ENCODE peak calls at places on chromosomes 13 and 19, in four cellular contexts. W is ACHN, X is kidney glomerular epithelial cell, R is left ventricle myocardium inferior. V is an unnamed sample.

GRCh38 chr13:26048745-26049144 is 3.1 kb downstream of the SHISA2 start:
- DNase-seq in W (no peak), X (no peak), R (no peak), V (no peak)

GRCh38 chr19:1231729-1232128 is 6.1 kb downstream of the CBARP start:
- DNase-seq in W (no peak), X (no peak), R (no peak), V (peak)

GRCh38 chr13:35840991-35841604 is 290.1 kb downstream of the DCLK1 start:
- DNase-seq in W (no peak), X (no peak), R (no peak), V (no peak)

GRCh38 chr13:73849292-73849691 is 284.9 kb downstream of the KLF12 start:
- DNase-seq in W (peak), X (no peak), R (no peak), V (peak)

GRCh38 chr19:49409441-49410029 is 13.7 kb downstream of the PTH2 start:
- DNase-seq in W (no peak), X (no peak), R (no peak), V (peak)

GRCh38 chr13:26923824-26924605 is 163.4 kb upstream of the GPR12 start:
- DNase-seq in W (no peak), X (no peak), R (no peak), V (no peak)

GRCh38 chr13:59016250-59016649 is 1147.5 kb downstream of the DIAPH3 start:
- DNase-seq in W (no peak), X (no peak), R (no peak), V (no peak)

GRCh38 chr19:15180451-15181390 is 20.1 kb downstream of the NOTCH3 start:
- DNase-seq in W (no peak), X (peak), R (peak), V (peak)

GRCh38 chr19:39398297-39398864 is 7.2 kb downstream of the MED29 start:
- DNase-seq in W (peak), X (no peak), R (peak), V (no peak)

GRCh38 chr13:24982333-24982999 is 113.5 kb upstream of the PABPC3 start:
- DNase-seq in W (no peak), X (no peak), R (peak), V (peak)

GRCh38 chr19:9981406-9982260 is 28.7 kb downstream of the COL5A3 start:
- DNase-seq in W (no peak), X (no peak), R (no peak), V (no peak)

GRCh38 chr19:3062165-3063105 is at the start of gene TLE5:
- DNase-seq in W (peak), X (no peak), R (peak), V (peak)

V was measured in DMS53.